ENCODE peak calls at places on chromosomes 6 and 20, in four cellular contexts. O, B, C and R are unnamed samples.

GRCh38 chr6:87908978-87909802 is 138.5 kb upstream of the SPACA1 start:
- DNase-seq in O (no peak), B (no peak), C (peak; percentile 93), R (no peak)

GRCh38 chr6:117484052-117484646 is 1.7 kb downstream of the DCBLD1 start:
- DNase-seq in B (no peak), C (peak; percentile 12), O (no peak), R (no peak)

GRCh38 chr6:48032156-48032555 is 78.8 kb downstream of the PTCHD4 start:
- DNase-seq in B (no peak), C (peak; percentile 77), O (peak; percentile 8), R (no peak)

GRCh38 chr6:104987218-104987617 is 30.3 kb downstream of the LIN28B start:
- DNase-seq in B (no peak), C (no peak), O (no peak), R (peak; percentile 8)

GRCh38 chr20:21083825-21084325 is 22.3 kb downstream of the LINC00237 start:
- DNase-seq in B (no peak), C (no peak), O (no peak), R (peak; percentile 63)

GRCh38 chr6:99951016-99951805 is 42.8 kb downstream of the MCHR2 start:
- DNase-seq in O (no peak), B (no peak), C (no peak), R (no peak)

GRCh38 chr6:39942903-39943580 is 8.8 kb upstream of the MOCS1 start:
- DNase-seq in O (no peak), C (no peak), B (no peak), R (no peak)

GRCh38 chr6:153210083-153210482 is 79.0 kb upstream of the RGS17 start:
- DNase-seq in O (no peak), C (no peak), B (no peak), R (peak; percentile 20)

GRCh38 chr6:47168176-47168575 is 126.0 kb upstream of the ADGRF1 start:
- DNase-seq in B (no peak), O (peak; percentile 91), C (no peak), R (peak; percentile 84)

GRCh38 chr6:155252581-155252980 is 11.2 kb upstream of the CLDN20 start:
- DNase-seq in O (no peak), B (no peak), C (no peak), R (no peak)

GRCh38 chr6:169051371-169051770 is 202.3 kb downstream of the THBS2 start:
- DNase-seq in O (no peak), C (no peak), B (no peak), R (no peak)

GRCh38 chr6:131519670-131520436 is 53.2 kb upstream of the ARG1 start:
- DNase-seq in O (peak; percentile 52), C (peak; percentile 54), B (no peak), R (peak; percentile 53)

GRCh38 chr20:63592661-63593060 is 18.6 kb upstream of the HELZ2 start:
- DNase-seq in O (no peak), B (no peak), C (no peak), R (no peak)

GRCh38 chr20:49608752-49609670 is 41.1 kb upstream of the PTGIS start:
- DNase-seq in C (peak; percentile 61), B (no peak), O (peak; percentile 76), R (peak; percentile 76)

GRCh38 chr6:12174878-12175277 is 115.3 kb upstream of the EDN1 start:
- DNase-seq in B (no peak), C (no peak), O (peak; percentile 11), R (no peak)

GRCh38 chr6:169702640-169703246 is 817 bp downstream of the C6orf120 start:
- DNase-seq in C (no peak), O (no peak), B (no peak), R (peak; percentile 76)

DNA sequence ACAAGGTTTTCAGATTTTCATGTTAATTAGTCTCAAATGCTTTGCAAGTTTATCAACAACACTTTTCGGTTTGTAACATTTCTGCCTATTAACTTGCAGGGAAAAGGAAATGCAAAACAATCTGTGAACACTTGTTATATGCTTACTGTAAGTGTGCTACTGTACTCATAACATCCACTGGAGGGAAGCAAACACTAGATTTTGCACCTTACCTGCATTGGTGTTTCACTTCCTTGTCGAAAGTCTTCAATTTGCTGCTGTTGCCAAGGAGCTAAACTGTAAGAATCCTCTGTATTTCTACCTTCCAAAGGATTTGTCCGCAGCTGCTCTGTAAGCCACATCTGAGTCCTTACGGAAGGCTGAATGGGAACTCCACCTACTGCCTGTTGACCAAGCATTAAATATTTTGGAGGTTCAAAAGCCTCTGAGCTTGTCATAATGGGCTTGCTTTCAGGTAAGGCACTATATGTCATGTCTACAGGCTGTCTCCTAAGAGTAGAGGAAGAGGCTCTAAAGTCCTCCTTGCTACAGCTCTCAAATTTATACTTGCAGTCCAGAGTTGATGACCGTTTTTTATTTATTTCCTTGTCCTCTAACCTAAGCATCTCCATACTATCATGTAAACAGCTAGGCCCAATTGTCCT is 17.3 kb downstream of the PLN start:
- DNase-seq in O (peak; percentile 69), C (no peak), B (peak; percentile 65), R (peak; percentile 47)
- TF ChIP-seq MAX in O (no peak), C (no peak), B (no peak), R (no peak)

DNA sequence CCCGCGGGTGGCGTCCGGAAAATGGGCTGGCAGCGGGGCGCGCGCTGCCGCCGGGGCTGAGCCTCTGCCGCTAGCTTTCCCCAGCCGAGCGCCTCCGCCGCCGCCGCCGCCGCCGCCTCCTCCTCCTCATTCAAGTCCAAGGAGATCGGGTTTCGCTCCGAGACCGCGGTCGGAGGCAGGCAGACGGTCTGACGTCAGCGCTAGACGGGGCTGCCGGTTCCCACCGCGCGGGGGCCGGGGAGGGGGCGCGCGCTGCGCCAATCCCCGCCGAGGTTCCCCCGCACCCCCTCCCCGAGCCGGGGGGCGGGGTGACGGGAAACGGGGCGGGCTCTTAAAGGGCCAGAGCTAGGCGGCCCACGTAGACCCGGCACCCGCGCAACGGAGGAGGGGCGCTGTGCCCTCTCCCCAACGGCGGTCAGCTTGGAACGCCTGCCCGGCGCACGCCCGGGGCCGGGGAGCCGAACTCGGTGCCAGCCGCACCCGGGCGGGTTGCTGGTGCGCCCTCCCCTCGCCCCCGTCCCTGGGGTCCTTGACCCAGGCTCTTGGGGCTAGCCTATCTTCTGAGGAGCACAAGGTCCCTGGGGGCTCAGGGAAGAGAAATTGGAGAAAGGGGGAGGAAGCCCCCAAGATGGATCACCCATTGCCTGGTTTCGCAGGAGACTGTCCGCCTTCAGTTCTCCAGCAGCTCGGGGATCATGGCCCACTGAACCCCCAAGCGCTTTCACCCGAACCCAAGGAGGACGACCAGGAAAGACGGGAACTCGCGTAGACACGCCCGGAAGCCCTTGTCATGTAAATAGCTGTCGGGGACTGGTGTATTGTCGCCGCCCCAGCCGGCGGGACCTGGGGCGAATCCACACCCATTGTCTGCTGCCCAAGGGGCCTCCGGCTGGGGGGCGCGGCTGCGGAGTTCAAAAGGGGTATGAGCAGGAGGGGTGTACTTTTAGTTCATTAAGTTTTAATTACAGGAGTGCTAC is at the start of gene PMEPA1:
- DNase-seq in C (peak; percentile 96), B (no peak), O (peak; percentile 94), R (peak; percentile 88)
- TF ChIP-seq POLR2A in C (no peak), B (no peak), O (peak; percentile 64), R (no peak)

GRCh38 chr20:1331101-1331500 is 2.2 kb upstream of the SDCBP2 start:
- DNase-seq in C (no peak), B (no peak), O (no peak), R (no peak)
- TF ChIP-seq MAX in C (no peak), B (no peak), O (no peak), R (no peak)

GRCh38 chr6:33568826-33569570 is 11.1 kb downstream of the BAK1 start:
- DNase-seq in O (no peak), B (no peak), C (no peak), R (no peak)

GRCh38 chr6:33575211-33575610 is 4.9 kb downstream of the BAK1 start:
- DNase-seq in C (no peak), O (no peak), B (no peak), R (no peak)

GRCh38 chr6:33570806-33571636 is 9.1 kb downstream of the BAK1 start:
- DNase-seq in C (peak; percentile 65), O (peak; percentile 61), B (peak; percentile 96), R (peak; percentile 97)

GRCh38 chr6:33576668-33577067 is 3.4 kb downstream of the BAK1 start:
- DNase-seq in C (no peak), B (no peak), O (no peak), R (no peak)

DNA sequence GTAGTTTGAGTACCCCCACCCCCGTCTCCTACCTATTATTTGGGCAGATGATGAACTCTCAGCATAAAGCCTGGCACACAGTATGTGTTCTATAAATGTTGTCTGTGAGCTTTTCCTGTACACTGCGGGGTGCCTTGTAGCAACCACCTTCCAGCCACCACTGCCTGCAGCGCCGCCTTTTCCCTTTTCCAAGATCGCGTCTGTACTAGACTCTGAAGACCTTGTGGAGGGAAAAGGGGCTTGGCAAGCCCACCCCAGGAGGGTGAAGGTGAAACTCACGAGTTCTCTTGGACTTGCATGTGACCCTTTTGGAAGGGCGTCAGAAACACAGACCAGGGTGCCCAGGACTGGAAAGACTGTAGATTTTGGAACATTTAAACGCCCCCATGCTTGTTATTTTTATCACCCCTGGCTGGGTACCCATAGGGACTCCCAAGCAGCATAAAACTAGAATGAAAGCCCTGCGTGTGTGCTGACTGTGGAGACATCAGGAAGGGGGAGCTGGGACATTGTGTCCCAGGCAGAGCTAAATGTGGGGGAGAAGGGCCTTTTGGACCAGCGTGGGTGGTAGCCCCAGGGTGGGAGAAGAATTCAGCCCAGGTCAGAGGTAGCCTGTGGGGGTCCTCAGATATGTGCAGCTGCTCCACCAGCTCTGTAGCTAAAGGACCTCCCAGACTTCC is 8.3 kb downstream of the BAK1 start:
- DNase-seq in O (no peak), B (no peak), C (no peak), R (no peak)
- TF ChIP-seq POLR2A in O (no peak), B (no peak), C (no peak), R (no peak)